ENCODE peak calls at places on chromosomes 4 and X, in eight cellular contexts. A is mucosa of descending colon, K is lung, E is left lung, O is astrocyte of the cerebellum, T is heart right ventricle, R is colonic mucosa, Y is lower lobe of right lung. W is an unnamed sample.

GRCh38 chrX:148156986-148157385 is 175.8 kb downstream of the FMR1NB start:
- DNase-seq in O (no peak), K (no peak), T (no peak), Y (no peak), A (no peak), R (no peak), E (no peak), W (no peak)

GRCh38 chr4:118955515-118955914 is 66.9 kb downstream of the SYNPO2 start:
- DNase-seq in T (no peak), R (no peak), E (no peak), A (no peak), O (no peak), Y (no peak), K (no peak), W (no peak)

GRCh38 chr4:126992910-126993309 is 639.8 kb upstream of the INTU start:
- DNase-seq in O (no peak), T (no peak), E (no peak), A (no peak), Y (no peak), R (no peak), K (no peak), W (no peak)

GRCh38 chrX:41825796-41826195 is 97.6 kb downstream of the CASK start:
- DNase-seq in A (no peak), K (no peak), O (no peak), R (no peak), T (no peak), Y (no peak), E (no peak), W (no peak)

GRCh38 chrX:14409341-14409740 is 120.0 kb upstream of the GLRA2 start:
- DNase-seq in T (no peak), O (no peak), R (peak), K (no peak), E (no peak), A (peak), Y (no peak), W (no peak)

GRCh38 chrX:119374736-119375135 is 24.4 kb upstream of the SLC25A43 start:
- DNase-seq in O (no peak), E (no peak), K (no peak), Y (no peak), R (no peak), T (no peak), A (no peak), W (no peak)

GRCh38 chr4:165627548-165627947 is 245.5 kb upstream of the TLL1 start:
- DNase-seq in O (no peak), Y (no peak), K (no peak), T (no peak), E (no peak), A (no peak), R (no peak), W (no peak)

GRCh38 chrX:74450803-74451449 is 29.6 kb downstream of the SLC16A2 start:
- DNase-seq in O (peak), E (no peak), A (no peak), R (no peak), T (no peak), Y (no peak), K (no peak), W (peak)

GRCh38 chr4:105417624-105418023 is 56.2 kb downstream of the PPA2 start:
- DNase-seq in T (no peak), Y (no peak), O (no peak), A (no peak), E (no peak), K (no peak), R (no peak), W (no peak)

GRCh38 chr4:80255374-80256095 is 10.9 kb upstream of the FGF5 start:
- DNase-seq in Y (no peak), O (no peak), R (no peak), T (no peak), E (no peak), A (no peak), K (no peak), W (no peak)

GRCh38 chr4:174828845-174829701 is at the start of gene GLRA3:
- DNase-seq in T (peak), O (peak), Y (peak), E (peak), A (peak), K (peak), R (peak), W (peak)

GRCh38 chrX:108001218-108001814 is 19.1 kb upstream of the TEX13B start:
- DNase-seq in T (no peak), E (no peak), R (no peak), O (no peak), A (peak), Y (no peak), K (no peak), W (no peak)

GRCh38 chrX:154595559-154595958 is 10.6 kb downstream of the CTAG1A start:
- DNase-seq in O (no peak), A (no peak), E (no peak), T (no peak), R (no peak), K (no peak), Y (no peak), W (no peak)

GRCh38 chr4:17013382-17014006 is 115.0 kb upstream of the LDB2 start:
- DNase-seq in E (no peak), T (no peak), K (no peak), O (peak), R (no peak), Y (no peak), A (no peak), W (no peak)

GRCh38 chrX:57817302-57817701 is 93.0 kb downstream of the ZXDA start:
- DNase-seq in T (no peak), Y (no peak), A (no peak), K (no peak), R (no peak), O (no peak), E (no peak), W (no peak)

GRCh38 chr4:182730791-182731190 is 186.4 kb downstream of the DCTD start:
- DNase-seq in T (no peak), E (no peak), O (no peak), K (no peak), Y (no peak), R (no peak), A (no peak), W (no peak)

GRCh38 chr4:88672987-88673386 is 24.6 kb downstream of the NAP1L5 start:
- DNase-seq in O (no peak), R (no peak), Y (no peak), A (peak), K (no peak), E (no peak), T (no peak), W (no peak)

GRCh38 chr4:76905521-76905920 is 7.6 kb upstream of the SOWAHB start:
- DNase-seq in A (no peak), O (peak), R (no peak), Y (no peak), T (no peak), K (no peak), E (no peak), W (peak)

GRCh38 chrX:108088511-108088910 is 2.8 kb downstream of the PSMD10 start:
- DNase-seq in A (peak), Y (no peak), O (no peak), K (no peak), R (no peak), E (no peak), T (no peak), W (no peak)

GRCh38 chr4:104394409-104394813 is 100.3 kb downstream of the CXXC4 start:
- DNase-seq in O (no peak), Y (peak), A (no peak), R (no peak), K (no peak), T (peak), E (peak), W (no peak)

GRCh38 chr4:148618856-148619255 is 176.6 kb upstream of the NR3C2 start:
- DNase-seq in T (no peak), A (no peak), R (no peak), Y (no peak), E (no peak), K (no peak), O (no peak), W (no peak)

GRCh38 chr4:69093681-69094080 is 2.6 kb upstream of the UGT2B7 start:
- DNase-seq in K (no peak), A (no peak), O (no peak), E (no peak), R (no peak), Y (no peak), T (no peak), W (no peak)

GRCh38 chr4:142974331-142974730 is 128.2 kb upstream of the INPP4B start:
- DNase-seq in T (no peak), K (no peak), Y (no peak), A (no peak), O (no peak), E (no peak), R (no peak), W (no peak)

GRCh38 chrX:152810403-152810802 is 20.2 kb downstream of the CETN2 start:
- DNase-seq in E (no peak), A (no peak), T (no peak), Y (no peak), O (no peak), K (no peak), R (no peak), W (no peak)

GRCh38 chr4:54231419-54232150 is 2.5 kb downstream of the PDGFRA start:
- DNase-seq in K (no peak), T (peak), R (peak), A (no peak), Y (no peak), E (peak), O (no peak), W (no peak)
- H3K4me3 ChIP-seq in K (peak), T (peak), R (peak), A (no peak), Y (peak), E (peak), O (peak), W (peak)

GRCh38 chrX:48560056-48560455 is 14.2 kb upstream of the RBM3 start:
- DNase-seq in E (no peak), Y (no peak), R (no peak), O (no peak), T (no peak), A (no peak), K (no peak), W (no peak)

GRCh38 chrX:48560681-48561080 is 13.6 kb upstream of the RBM3 start:
- DNase-seq in E (no peak), R (no peak), T (no peak), O (no peak), K (no peak), Y (no peak), A (no peak), W (no peak)

GRCh38 chrX:48559636-48560035 is 14.6 kb upstream of the RBM3 start:
- DNase-seq in A (no peak), O (no peak), R (no peak), E (no peak), K (no peak), T (no peak), Y (no peak), W (no peak)

DNA sequence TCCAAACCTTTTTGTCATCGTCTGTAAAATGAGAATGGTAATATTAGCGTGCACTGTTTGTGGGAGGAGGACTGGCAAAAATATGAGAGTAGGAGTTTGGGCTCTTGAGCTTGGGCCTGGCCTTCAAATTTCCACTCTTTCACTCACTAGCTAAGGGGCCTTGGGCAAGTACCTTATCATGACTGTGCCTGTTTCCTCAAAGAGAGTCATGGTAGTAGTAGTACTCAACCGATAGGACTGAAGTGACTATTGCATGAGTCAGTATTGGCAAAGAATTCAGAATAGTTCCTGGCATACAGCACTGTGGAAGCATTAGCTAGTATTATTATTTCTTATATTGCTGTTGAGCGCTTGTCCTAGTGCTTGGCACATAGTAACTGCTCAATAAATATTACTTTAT is 16.0 kb upstream of the RBM3 start:
- DNase-seq in Y (no peak), E (no peak), A (no peak), T (no peak), O (peak), K (no peak), R (no peak), W (no peak)
- H3K4me3 ChIP-seq in Y (no peak), E (no peak), A (no peak), T (no peak), O (no peak), K (no peak), R (no peak), W (no peak)

GRCh38 chr4:121711263-121712000 is 14.7 kb upstream of the ANXA5 start:
- DNase-seq in T (peak), Y (peak), E (peak), R (peak), K (peak), A (peak), O (peak), W (peak)

GRCh38 chr4:121712001-121712655 is 15.3 kb upstream of the ANXA5 start:
- DNase-seq in R (no peak), E (no peak), K (no peak), Y (no peak), O (no peak), A (no peak), T (no peak), W (no peak)

GRCh38 chr4:121707344-121707743 is 10.6 kb upstream of the ANXA5 start:
- DNase-seq in A (no peak), E (no peak), O (no peak), R (no peak), K (no peak), T (no peak), Y (no peak), W (no peak)

GRCh38 chr4:121712783-121713182 is 16.0 kb upstream of the ANXA5 start:
- DNase-seq in Y (no peak), R (no peak), T (no peak), O (no peak), K (no peak), E (no peak), A (no peak), W (no peak)

GRCh38 chr4:121709766-121710405 is 13.1 kb upstream of the ANXA5 start:
- DNase-seq in R (no peak), K (no peak), A (no peak), T (no peak), Y (no peak), O (no peak), E (no peak), W (no peak)
- H3K4me3 ChIP-seq in R (no peak), K (no peak), A (no peak), T (no peak), Y (no peak), O (no peak), E (no peak), W (no peak)

DNA sequence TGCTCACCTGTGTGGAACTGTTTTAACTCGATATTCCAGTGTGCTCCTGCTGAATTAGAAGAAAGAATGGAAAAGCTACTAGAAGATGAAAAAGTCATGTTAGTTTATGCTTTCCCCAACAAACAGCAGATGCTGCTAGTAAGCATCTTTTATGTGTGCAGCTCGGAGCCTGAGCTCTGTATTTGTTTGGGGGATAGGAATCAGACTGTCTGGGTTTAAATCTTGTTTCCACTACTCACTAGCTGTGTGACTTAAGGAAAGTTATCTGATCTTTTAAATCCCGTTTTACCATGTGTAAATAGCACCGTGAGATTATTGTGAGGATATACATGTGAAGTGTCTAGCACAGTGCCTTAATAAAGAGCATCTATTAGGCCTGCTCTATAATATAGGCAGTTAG is 24.0 kb upstream of the SPARCL1 start:
- DNase-seq in A (no peak), E (no peak), R (no peak), O (no peak), T (no peak), Y (no peak), K (no peak), W (no peak)
- H3K4me3 ChIP-seq in A (no peak), E (no peak), R (no peak), O (no peak), T (no peak), Y (no peak), K (no peak), W (no peak)

GRCh38 chr4:83438719-83439118 is 16.9 kb downstream of the HELQ start:
- DNase-seq in A (no peak), R (no peak), T (no peak), O (no peak), E (no peak), Y (no peak), K (no peak), W (no peak)
- H3K4me3 ChIP-seq in A (no peak), R (no peak), T (no peak), O (no peak), E (no peak), Y (no peak), K (no peak), W (no peak)

DNA sequence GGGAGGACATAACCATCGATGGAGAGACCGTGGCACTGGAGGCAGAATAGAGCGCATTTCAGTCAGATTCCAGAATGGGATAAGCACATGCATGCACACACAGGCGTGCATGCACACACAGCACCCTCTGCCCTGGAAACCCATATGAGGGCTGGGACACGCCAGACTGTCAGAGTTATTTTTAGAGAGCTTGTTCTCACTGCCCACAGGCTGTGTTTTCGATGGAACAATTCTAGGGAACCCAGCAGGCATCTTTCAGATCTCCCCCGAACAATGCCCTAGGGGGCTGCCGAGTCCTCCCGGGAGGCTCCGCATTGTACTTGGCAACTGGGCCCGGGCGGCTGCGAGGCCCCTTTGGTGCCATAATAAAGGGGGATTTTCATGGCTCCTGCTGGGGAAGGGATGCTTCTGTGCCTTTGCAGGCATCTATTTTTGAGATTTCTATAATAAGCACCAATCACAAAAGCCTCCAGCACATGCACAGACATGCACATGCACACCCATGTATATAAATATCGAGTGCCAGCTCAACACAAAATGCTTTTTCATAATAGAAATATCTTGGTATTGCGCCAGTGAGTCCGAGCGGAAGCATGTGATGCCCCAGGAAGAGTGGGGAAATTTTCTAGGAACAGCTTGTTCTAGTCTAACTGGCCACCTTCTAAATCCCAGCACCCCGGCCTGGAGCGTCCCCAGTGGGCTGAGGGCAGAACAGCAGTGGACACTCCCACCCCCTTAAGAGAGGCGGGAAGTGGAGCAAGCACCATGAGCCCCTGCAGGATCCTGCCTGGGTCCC is 88.6 kb downstream of the PHKA2 start:
- DNase-seq in A (no peak), O (no peak), Y (peak), R (no peak), T (peak), K (peak), E (no peak), W (no peak)
- H3K4me3 ChIP-seq in A (no peak), O (no peak), Y (no peak), R (no peak), T (no peak), K (no peak), E (no peak), W (no peak)

GRCh38 chrX:129953881-129954280 is 28.6 kb upstream of the BCORL1 start:
- DNase-seq in A (no peak), T (no peak), O (no peak), Y (no peak), E (no peak), K (no peak), R (no peak), W (no peak)
- H3K4me3 ChIP-seq in A (no peak), T (no peak), O (no peak), Y (no peak), E (no peak), K (no peak), R (no peak), W (no peak)

GRCh38 chr4:10461850-10462400 is 4.7 kb upstream of the ZNF518B start:
- DNase-seq in T (no peak), R (no peak), A (no peak), K (no peak), O (no peak), Y (no peak), E (no peak), W (no peak)
- H3K4me3 ChIP-seq in T (peak), R (peak), A (no peak), K (no peak), O (peak), Y (peak), E (peak), W (peak)

GRCh38 chrX:68843992-68844391 is 15.2 kb downstream of the EFNB1 start:
- DNase-seq in O (no peak), T (no peak), Y (no peak), R (peak), K (no peak), E (no peak), A (peak), W (no peak)

GRCh38 chrX:68847172-68847571 is 18.4 kb downstream of the EFNB1 start:
- DNase-seq in R (no peak), Y (no peak), O (no peak), K (no peak), T (no peak), A (no peak), E (no peak), W (no peak)

GRCh38 chrX:68848189-68848940 is 19.5 kb downstream of the EFNB1 start:
- DNase-seq in E (no peak), Y (no peak), A (peak), T (no peak), K (no peak), O (no peak), R (peak), W (no peak)

GRCh38 chrX:68842781-68843581 is 14.2 kb downstream of the EFNB1 start:
- DNase-seq in K (no peak), E (no peak), T (no peak), Y (peak), R (peak), O (peak), A (peak), W (no peak)

GRCh38 chrX:68846536-68846935 is 17.7 kb downstream of the EFNB1 start:
- DNase-seq in T (no peak), Y (no peak), O (no peak), R (no peak), A (no peak), E (no peak), K (no peak), W (no peak)
- H3K4me3 ChIP-seq in T (no peak), Y (no peak), O (no peak), R (no peak), A (no peak), E (no peak), K (no peak), W (no peak)

W was measured in kidney epithelial cell.